ENCODE peak calls at places on chromosome 14, in ten cellular contexts. U, F, C, Q, V, H, I, J, G and N are unnamed samples.

GRCh38 chr14:64891839-64892375 is 12.2 kb upstream of the SPTB start:
- DNase-seq in G (no peak), C (no peak), J (peak; percentile 42), V (no peak), I (peak; percentile 57), H (peak; percentile 80), U (no peak), Q (no peak), F (peak; percentile 44), N (peak; percentile 80)

GRCh38 chr14:79638647-79639266 is 572.5 kb downstream of the DIO2 start:
- DNase-seq in I (no peak), Q (no peak), V (no peak), J (no peak), C (no peak), H (no peak), F (no peak), U (no peak), G (no peak), N (no peak)

GRCh38 chr14:52325126-52325525 is 11.0 kb downstream of the PTGER2 start:
- DNase-seq in C (no peak), V (no peak), H (no peak), F (peak; percentile 39), I (peak; percentile 58), U (peak; percentile 75), Q (no peak), J (no peak), G (no peak), N (no peak)

GRCh38 chr14:32307881-32308582 is 21.1 kb upstream of the AKAP6 start:
- DNase-seq in V (peak; percentile 59), H (peak; percentile 38), G (no peak), C (no peak), Q (no peak), F (no peak), I (no peak), U (no peak), J (no peak), N (no peak)

GRCh38 chr14:94682061-94682516 is 69.9 kb downstream of the SERPINA3 start:
- DNase-seq in F (no peak), J (no peak), V (no peak), U (no peak), Q (no peak), C (no peak), H (no peak), G (peak; percentile 43), I (no peak), N (no peak)

GRCh38 chr14:105908481-105908911 is 382.1 kb downstream of the TMEM121 start:
- DNase-seq in Q (no peak), C (no peak), I (no peak), G (no peak), V (no peak), J (no peak), U (no peak), H (no peak), F (no peak), N (no peak)

GRCh38 chr14:95003099-95003960 is 154.0 kb downstream of the DICER1 start:
- DNase-seq in J (no peak), V (no peak), G (no peak), Q (no peak), F (no peak), H (no peak), I (no peak), C (no peak), U (no peak), N (no peak)

GRCh38 chr14:51507556-51508511 is 143.9 kb upstream of the FRMD6 start:
- DNase-seq in J (peak; percentile 46), V (peak; percentile 45), Q (peak; percentile 66), U (no peak), C (no peak), G (peak; percentile 93), H (no peak), F (peak; percentile 52), I (peak; percentile 69), N (peak; percentile 81)

GRCh38 chr14:51780741-51781140 is 79.7 kb upstream of the GNG2 start:
- DNase-seq in Q (no peak), H (no peak), F (peak; percentile 6), I (peak; percentile 23), J (no peak), C (no peak), G (no peak), U (no peak), V (no peak), N (peak; percentile 22)

GRCh38 chr14:69726761-69727511 is 40.0 kb upstream of the SRSF5 start:
- DNase-seq in G (peak; percentile 87), U (peak; percentile 14), I (peak; percentile 57), C (peak; percentile 68), F (peak; percentile 40), Q (peak; percentile 85), V (peak; percentile 88), J (peak; percentile 7), H (peak; percentile 59), N (peak; percentile 75)

GRCh38 chr14:54703082-54703481 is 136.2 kb downstream of the SAMD4A start:
- DNase-seq in G (no peak), H (no peak), I (no peak), V (no peak), C (no peak), Q (no peak), J (no peak), U (no peak), F (no peak), N (no peak)

GRCh38 chr14:54702492-54702891 is 135.6 kb downstream of the SAMD4A start:
- DNase-seq in I (no peak), V (no peak), U (no peak), C (no peak), F (no peak), J (no peak), Q (no peak), G (no peak), H (no peak), N (no peak)

GRCh38 chr14:54702014-54702491 is 135.1 kb downstream of the SAMD4A start:
- DNase-seq in C (no peak), J (no peak), G (no peak), Q (no peak), F (no peak), H (no peak), I (no peak), V (no peak), U (no peak), N (no peak)

GRCh38 chr14:54704768-54705167 is 137.8 kb downstream of the SAMD4A start:
- DNase-seq in Q (no peak), I (no peak), F (no peak), G (no peak), J (no peak), U (no peak), H (no peak), V (no peak), C (no peak), N (no peak)

GRCh38 chr14:54703724-54704123 is 136.8 kb downstream of the SAMD4A start:
- DNase-seq in C (no peak), J (no peak), F (no peak), Q (no peak), I (no peak), V (no peak), U (no peak), H (no peak), G (no peak), N (no peak)
- H3K4me3 ChIP-seq in C (no peak overlapping the region), J (no peak overlapping the region), F (no peak overlapping the region), Q (no peak overlapping the region), I (no peak overlapping the region), V (no peak overlapping the region), U (no peak overlapping the region), H (no peak overlapping the region), G (no peak overlapping the region), N (no peak overlapping the region)

GRCh38 chr14:45664668-45665356 is 411.8 kb upstream of the MIS18BP1 start:
- DNase-seq in C (no peak), H (peak; percentile 9), I (no peak), U (no peak), G (no peak), V (no peak), F (no peak), Q (no peak), J (no peak), N (no peak)
- TF ChIP-seq CTCF in C (no peak), H (no peak), I (no peak), U (no peak), G (no peak), V (no peak), F (no peak), Q (no peak), J (peak; percentile 15), N (no peak)

DNA sequence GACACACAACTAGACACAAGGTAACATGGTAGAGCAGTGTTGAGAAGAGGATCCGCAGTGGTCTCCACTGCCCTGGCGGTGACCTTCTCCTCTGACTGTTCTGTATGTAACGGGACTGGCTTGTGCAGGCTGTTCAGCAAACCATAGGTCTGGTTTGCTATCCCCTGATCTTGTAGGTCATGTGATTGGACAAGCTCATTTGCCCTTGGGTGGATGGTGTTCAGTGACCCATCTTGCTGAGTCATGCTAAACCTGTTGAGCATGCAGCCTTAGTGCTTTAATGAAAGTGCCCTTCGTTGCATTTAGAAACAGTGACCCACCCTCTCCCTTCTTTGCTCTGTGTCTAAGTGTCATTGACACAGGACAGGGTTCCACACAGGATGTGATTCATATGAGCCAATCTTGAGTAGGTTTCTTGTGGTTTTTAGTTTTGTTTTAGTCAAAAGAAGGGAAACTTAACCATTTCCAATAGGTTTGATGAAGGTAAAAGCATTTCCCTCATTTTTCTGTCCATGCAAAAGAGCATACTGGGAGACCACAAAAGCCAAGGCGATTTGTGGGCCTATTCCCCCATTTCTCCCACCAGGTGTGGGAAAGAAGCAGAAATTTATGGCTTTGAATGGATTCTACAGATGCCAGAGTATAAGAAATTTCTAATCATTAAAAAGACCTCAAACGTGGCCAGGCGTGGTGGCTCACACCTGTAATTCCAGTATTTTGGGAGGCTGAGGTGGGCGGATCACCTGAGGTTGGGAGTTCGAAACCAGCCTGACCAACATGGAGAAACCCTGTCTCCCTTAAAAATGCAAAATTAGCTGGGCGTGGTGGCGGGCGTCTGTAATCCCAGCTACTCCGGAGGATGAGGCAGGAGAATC is 32.6 kb upstream of the HIF1A start:
- DNase-seq in F (peak; percentile 81), U (peak; percentile 93), C (peak; percentile 14), H (peak; percentile 76), J (no peak), G (no peak), I (peak; percentile 83), V (no peak), Q (no peak), N (peak; percentile 66)
- H3K4me3 ChIP-seq in F (no peak overlapping the region), U (no peak overlapping the region), C (peak overlapping the region; percentile 2), H (no peak overlapping the region), J (no peak overlapping the region), G (no peak overlapping the region), I (no peak overlapping the region), V (no peak overlapping the region), Q (no peak overlapping the region), N (no peak overlapping the region)

DNA sequence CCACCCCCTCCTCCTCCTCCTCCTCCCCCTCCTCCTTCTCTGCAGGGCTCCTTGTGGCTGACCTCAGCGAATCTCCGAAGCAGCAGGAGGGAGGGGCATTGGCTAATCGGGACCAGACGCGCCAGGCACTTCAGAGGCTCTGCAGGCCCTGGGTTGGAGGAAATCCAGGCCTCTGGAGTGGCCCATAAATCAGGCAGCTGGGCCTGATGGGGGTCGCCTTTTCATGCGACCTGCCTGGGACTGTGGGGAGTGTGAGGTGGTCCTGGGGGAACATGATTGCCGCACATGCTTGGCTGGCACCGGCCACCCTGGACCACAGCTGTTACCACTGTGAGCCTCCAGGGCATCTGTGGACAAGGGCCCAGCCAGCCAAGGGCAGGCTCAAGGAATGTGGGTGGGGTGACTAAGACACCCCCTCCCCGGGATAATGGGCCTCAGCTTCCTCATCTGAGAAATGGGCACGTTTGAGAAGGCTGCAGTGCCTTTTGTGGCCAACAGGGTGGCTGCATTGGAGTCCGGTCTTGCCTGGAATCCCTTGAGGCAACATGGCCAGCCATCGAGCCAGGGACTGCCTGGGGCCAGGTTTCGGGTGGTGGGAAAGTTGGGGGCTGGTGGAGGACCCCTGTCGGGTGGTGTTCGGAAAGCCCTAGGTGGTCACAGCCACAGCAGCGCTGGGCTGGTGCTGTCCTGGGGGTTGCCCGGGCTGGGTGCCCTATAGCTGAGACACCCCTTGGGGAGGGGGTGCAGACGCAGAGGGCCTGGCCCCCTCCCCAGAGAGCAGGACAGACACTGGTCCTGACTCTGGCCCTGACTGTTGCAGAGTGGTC is 12.0 kb downstream of the KIF26A start:
- DNase-seq in Q (no peak), F (peak; percentile 16), I (peak; percentile 33), U (no peak), H (peak; percentile 40), G (no peak), J (no peak), C (no peak), V (no peak), N (no peak)
- TF ChIP-seq CTCF in Q (no peak), F (no peak), I (peak; percentile 18), U (no peak), H (no peak), G (no peak), J (peak; percentile 32), C (no peak), V (no peak), N (peak; percentile 23)